ENCODE peak calls at places on chromosomes 5 and 9, in eight cellular contexts. V, L, H, R, O, N, W and U are unnamed samples.

GRCh38 chr5:114782869-114783268 is 386.8 kb downstream of the TRIM36 start:
- DNase-seq in V (peak), L (peak), H (no peak), R (no peak), O (no peak), N (no peak), W (no peak), U (no peak)

GRCh38 chr5:120817044-120817985 is 353.2 kb downstream of the PRR16 start:
- DNase-seq in V (no peak), L (peak), H (peak), R (no peak), O (no peak), N (peak), W (peak), U (no peak)

GRCh38 chr5:7396169-7397004 is 449 bp downstream of the ADCY2 start:
- DNase-seq in V (no peak), L (peak), H (no peak), R (peak), O (no peak), N (peak), W (peak), U (peak)

GRCh38 chr5:140153905-140154304 is 21.1 kb upstream of the CYSTM1 start:
- DNase-seq in V (no peak), L (no peak), H (no peak), R (no peak), O (no peak), N (no peak), W (no peak), U (no peak)

GRCh38 chr5:28685794-28686193 is 1647.4 kb upstream of the CDH9 start:
- DNase-seq in V (no peak), L (no peak), H (no peak), R (no peak), O (no peak), N (no peak), W (no peak), U (no peak)

GRCh38 chr5:32018476-32019436 is 155.4 kb downstream of the GOLPH3 start:
- DNase-seq in V (no peak), L (peak), H (no peak), R (no peak), O (no peak), N (no peak), W (no peak), U (no peak)

GRCh38 chr5:134784946-134785620 is 26.5 kb downstream of the DDX46 start:
- DNase-seq in V (no peak), L (peak), H (no peak), R (no peak), O (no peak), N (peak), W (peak), U (no peak)

GRCh38 chr5:126422994-126423788 is at the start of gene GRAMD2B:
- DNase-seq in V (peak), L (peak), H (peak), R (peak), O (peak), N (peak), W (peak), U (peak)

GRCh38 chr5:124419531-124419930 is 326.9 kb downstream of the ZNF608 start:
- DNase-seq in V (no peak), L (no peak), H (no peak), R (no peak), O (no peak), N (no peak), W (no peak), U (no peak)

GRCh38 chr9:121735065-121735791 is 83.8 kb downstream of the DAB2IP start:
- DNase-seq in V (no peak), L (peak), H (no peak), R (no peak), O (no peak), N (peak), W (peak), U (peak)

GRCh38 chr5:74594172-74595040 is 46.1 kb downstream of the ENC1 start:
- DNase-seq in V (no peak), L (no peak), H (no peak), R (no peak), O (no peak), N (no peak), W (peak), U (no peak)

GRCh38 chr9:107734231-107735014 is 244.9 kb upstream of the KLF4 start:
- DNase-seq in V (no peak), L (peak), H (peak), R (no peak), O (no peak), N (peak), W (peak), U (no peak)

GRCh38 chr5:45484781-45485180 is 211.4 kb downstream of the HCN1 start:
- DNase-seq in V (peak), L (no peak), H (no peak), R (no peak), O (no peak), N (no peak), W (no peak), U (no peak)

GRCh38 chr5:141753971-141754713 is 72.1 kb upstream of the ARAP3 start:
- DNase-seq in V (no peak), L (peak), H (no peak), R (peak), O (no peak), N (peak), W (peak), U (peak)